ENCODE peak calls at places on chromosomes 12 and 14, in five cellular contexts. C is dermis blood vessel endothelial cell; Y is AG08395; B is naive thymus-derived CD8-positive, alpha-beta T cell; P is aorta. X is an unnamed sample.

GRCh38 chr14:87992349-87992719 is 648 bp downstream of the GALC start:
- DNase-seq in C (peak; percentile 41), Y (no peak), B (no peak), P (peak; percentile 40), X (no peak)

GRCh38 chr14:74507085-74507484 is 13.5 kb downstream of the ISCA2 start:
- DNase-seq in C (no peak), Y (no peak), B (no peak), P (no peak), X (no peak)

GRCh38 chr12:99253068-99253467 is 394.5 kb upstream of the GARIN6 start:
- DNase-seq in C (no peak), Y (no peak), B (no peak), P (no peak), X (no peak)

GRCh38 chr14:55589171-55589570 is 9.2 kb downstream of the KTN1 start:
- DNase-seq in C (no peak), Y (no peak), B (no peak), P (no peak), X (no peak)

GRCh38 chr12:124835652-124836410 is 27.8 kb downstream of the SCARB1 start:
- DNase-seq in C (no peak), Y (no peak), B (no peak), P (no peak), X (no peak)

GRCh38 chr14:84864582-84865271 is 665.2 kb upstream of the FLRT2 start:
- DNase-seq in C (no peak), Y (no peak), B (no peak), P (no peak), X (no peak)

GRCh38 chr12:100698518-100698917 is 96.1 kb upstream of the ANO4 start:
- DNase-seq in C (no peak), Y (no peak), B (no peak), P (no peak), X (no peak)

GRCh38 chr12:3226285-3226684 is 149.1 kb downstream of the TSPAN9 start:
- DNase-seq in C (no peak), Y (no peak), B (no peak), P (no peak), X (no peak)

GRCh38 chr14:100060766-100061165 is 4.5 kb upstream of the EVL start:
- DNase-seq in C (no peak), Y (no peak), B (no peak), P (no peak), X (no peak)

GRCh38 chr14:24057867-24058259 is 6.1 kb downstream of the CARMIL3 start:
- DNase-seq in C (no peak), Y (no peak), B (no peak), P (peak; percentile 47), X (no peak)

GRCh38 chr12:28958553-28959195 is 190.4 kb upstream of the FAR2 start:
- DNase-seq in C (peak; percentile 81), Y (peak; percentile 49), B (no peak), P (no peak), X (no peak)

GRCh38 chr12:21848192-21848591 is 73.7 kb upstream of the KCNJ8 start:
- DNase-seq in C (no peak), Y (no peak), B (no peak), P (no peak), X (no peak)

GRCh38 chr12:14836336-14837210 is 6.8 kb downstream of the ART4 start:
- DNase-seq in C (peak; percentile 81), Y (peak; percentile 58), B (no peak), P (no peak), X (no peak)

GRCh38 chr12:57430117-57430930 is 519 bp downstream of the R3HDM2 start:
- DNase-seq in C (peak; percentile 43), Y (peak; percentile 15), B (peak; percentile 63), P (peak; percentile 62), X (no peak)

GRCh38 chr12:24226745-24227350 is 277.4 kb upstream of the SOX5 start:
- DNase-seq in C (peak; percentile 94), Y (no peak), B (no peak), P (peak; percentile 59), X (no peak)

GRCh38 chr12:52862023-52862422 is 13.2 kb upstream of the KRT78 start:
- DNase-seq in C (no peak), Y (no peak), B (no peak), P (no peak), X (no peak)

GRCh38 chr12:104570174-104570907 is 113.6 kb downstream of the CHST11 start:
- DNase-seq in C (no peak), Y (no peak), B (no peak), P (no peak), X (no peak)

GRCh38 chr14:84401631-84402030 is 1128.3 kb upstream of the FLRT2 start:
- DNase-seq in C (no peak), Y (no peak), B (no peak), P (no peak), X (no peak)

GRCh38 chr12:8834230-8834629 is 11.8 kb downstream of the A2ML1 start:
- DNase-seq in C (no peak), Y (no peak), B (no peak), P (no peak), X (no peak)

GRCh38 chr12:6532051-6532926 is 2.0 kb upstream of the GAPDH start:
- DNase-seq in C (peak; percentile 92), Y (peak; percentile 96), B (peak; percentile 65), P (peak; percentile 87), X (peak; percentile 82)

GRCh38 chr12:45458238-45458637 is 242.3 kb downstream of the ANO6 start:
- DNase-seq in C (no peak), Y (no peak), B (no peak), P (no peak), X (no peak)

GRCh38 chr14:32934891-32935633 is 3.6 kb upstream of the NPAS3 start:
- DNase-seq in C (no peak), Y (peak; percentile 16), B (no peak), P (no peak), X (no peak)

GRCh38 chr12:93148412-93148811 is 219.3 kb upstream of the EEA1 start:
- DNase-seq in C (no peak), Y (no peak), B (no peak), P (no peak), X (no peak)

GRCh38 chr14:21990116-21990515 is 316.5 kb upstream of the OR4E1 start:
- DNase-seq in C (peak; percentile 28), Y (no peak), B (no peak), P (no peak), X (no peak)

GRCh38 chr14:103623308-103623707 is 5.7 kb upstream of the KLC1 start:
- DNase-seq in C (no peak), Y (no peak), B (no peak), P (no peak), X (no peak)

GRCh38 chr12:109827566-109828550 is 5.3 kb downstream of the TRPV4 start:
- DNase-seq in C (peak; percentile 64), Y (no peak), B (no peak), P (peak; percentile 88), X (no peak)

GRCh38 chr14:22432348-22432976 is 156.6 kb downstream of the DAD1 start:
- DNase-seq in C (peak; percentile 95), Y (peak; percentile 75), B (no peak), P (peak; percentile 50), X (no peak)